ENCODE peak calls at places on chromosomes 2 and 18, in six cellular contexts. One of them, this sample, is unnamed.

GRCh38 chr2:43185146-43185545 is 41.3 kb downstream of the ZFP36L2 start:
- DNase-seq in CD8-positive, alpha-beta T cell: no peak
- DNase-seq in K562: no peak
- DNase-seq in SJSA1: no peak
- DNase-seq in left lung: no peak
- DNase-seq in CD4-positive, alpha-beta memory T cell: no peak
- DNase-seq in this sample: no peak

GRCh38 chr2:71611247-71611646 is 157.9 kb downstream of the DYSF start:
- DNase-seq in SJSA1: peak; percentile 32
- DNase-seq in CD4-positive, alpha-beta memory T cell: no peak
- DNase-seq in CD8-positive, alpha-beta T cell: peak; percentile 0
- DNase-seq in K562: no peak
- DNase-seq in left lung: peak; percentile 24
- DNase-seq in this sample: peak; percentile 53

GRCh38 chr2:180679693-180680092 is 300.7 kb upstream of the UBE2E3 start:
- DNase-seq in K562: no peak
- DNase-seq in CD8-positive, alpha-beta T cell: no peak
- DNase-seq in CD4-positive, alpha-beta memory T cell: no peak
- DNase-seq in left lung: no peak
- DNase-seq in SJSA1: no peak
- DNase-seq in this sample: no peak

GRCh38 chr2:8543065-8543411 is 138.8 kb upstream of the ID2 start:
- DNase-seq in CD4-positive, alpha-beta memory T cell: peak; percentile 17
- DNase-seq in CD8-positive, alpha-beta T cell: no peak
- DNase-seq in left lung: no peak
- DNase-seq in SJSA1: no peak
- DNase-seq in K562: no peak
- DNase-seq in this sample: no peak

GRCh38 chr18:61859118-61859517 is 33.7 kb downstream of the RNF152 start:
- DNase-seq in K562: no peak
- DNase-seq in CD4-positive, alpha-beta memory T cell: no peak
- DNase-seq in left lung: no peak
- DNase-seq in SJSA1: no peak
- DNase-seq in CD8-positive, alpha-beta T cell: no peak
- DNase-seq in this sample: no peak

GRCh38 chr2:235515364-235515742 is 21.5 kb downstream of the AGAP1 start:
- DNase-seq in left lung: peak; percentile 3
- DNase-seq in SJSA1: no peak
- DNase-seq in K562: no peak
- DNase-seq in CD8-positive, alpha-beta T cell: no peak
- DNase-seq in CD4-positive, alpha-beta memory T cell: no peak
- DNase-seq in this sample: no peak

GRCh38 chr2:55111570-55112228 is 61.4 kb upstream of the RTN4 start:
- DNase-seq in SJSA1: peak; percentile 94
- DNase-seq in K562: peak; percentile 46
- DNase-seq in CD4-positive, alpha-beta memory T cell: no peak
- DNase-seq in CD8-positive, alpha-beta T cell: no peak
- DNase-seq in left lung: peak; percentile 86
- DNase-seq in this sample: peak; percentile 94

GRCh38 chr18:51391731-51392130 is 194.2 kb upstream of the MEX3C start:
- DNase-seq in CD4-positive, alpha-beta memory T cell: no peak
- DNase-seq in left lung: no peak
- DNase-seq in K562: no peak
- DNase-seq in SJSA1: no peak
- DNase-seq in CD8-positive, alpha-beta T cell: no peak
- DNase-seq in this sample: no peak

GRCh38 chr2:101947374-101947773 is 44.4 kb upstream of the IL1R2 start:
- DNase-seq in CD4-positive, alpha-beta memory T cell: no peak
- DNase-seq in K562: no peak
- DNase-seq in left lung: no peak
- DNase-seq in CD8-positive, alpha-beta T cell: no peak
- DNase-seq in SJSA1: no peak
- DNase-seq in this sample: no peak

DNA sequence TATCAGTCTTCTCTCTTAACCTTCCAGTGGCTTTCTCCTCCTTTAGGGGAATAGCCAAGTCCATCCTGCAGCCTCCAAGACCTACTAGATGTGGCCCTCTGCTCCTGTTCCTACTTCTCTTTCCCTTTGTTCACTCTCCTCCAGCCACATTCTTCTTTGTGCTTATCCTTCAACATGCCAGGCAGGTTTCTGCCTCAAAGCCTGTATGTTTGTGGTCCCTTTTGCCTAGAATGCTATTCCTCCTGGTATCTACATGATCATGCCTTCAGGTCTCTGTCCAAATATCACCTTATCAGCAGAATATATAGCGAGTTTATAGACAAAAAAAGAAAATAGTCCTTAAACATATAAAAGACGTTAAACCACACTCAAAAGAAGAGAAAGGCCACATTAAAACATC is 5.5 kb downstream of the LYG2 start:
- DNase-seq in CD4-positive, alpha-beta memory T cell: no peak
- DNase-seq in left lung: no peak
- DNase-seq in K562: no peak
- DNase-seq in SJSA1: no peak
- DNase-seq in CD8-positive, alpha-beta T cell: no peak
- DNase-seq in this sample: no peak
- H3K27me3 ChIP-seq in CD4-positive, alpha-beta memory T cell: no peaks in the 10 kb centered on the region
- H3K27me3 ChIP-seq in left lung: no peaks in the 10 kb centered on the region
- H3K27me3 ChIP-seq in K562: no peaks in the 10 kb centered on the region
- H3K27me3 ChIP-seq in SJSA1: no peaks in the 10 kb centered on the region
- H3K27me3 ChIP-seq in CD8-positive, alpha-beta T cell: no peaks in the 10 kb centered on the region
- H3K27me3 ChIP-seq in this sample: no peaks in the 10 kb centered on the region

DNA sequence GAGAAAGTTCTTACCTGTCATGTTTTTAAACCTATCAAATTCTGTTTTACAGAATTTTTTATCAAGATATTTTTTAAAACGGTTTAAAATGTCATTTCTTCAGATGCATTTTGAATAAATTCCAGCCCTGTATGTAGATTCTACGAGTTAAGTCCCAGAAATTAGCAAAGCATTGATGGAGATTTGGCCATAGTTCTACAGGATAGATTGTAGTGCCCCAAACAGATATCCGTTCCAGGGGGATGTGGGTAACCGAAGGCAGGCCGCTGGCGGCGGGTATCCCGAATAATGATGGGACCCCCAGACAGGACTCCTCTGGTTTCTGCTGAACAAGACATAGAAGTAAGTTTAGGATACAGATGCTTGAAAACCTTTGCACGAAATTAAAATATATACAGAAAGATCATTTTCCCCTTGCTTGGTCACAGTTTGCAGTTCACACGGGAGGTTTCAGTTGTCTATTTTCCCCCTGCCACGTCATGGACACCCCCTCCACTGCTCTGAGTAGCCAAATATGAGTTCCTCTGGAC is 755 bp downstream of the NOL4 start:
- DNase-seq in CD8-positive, alpha-beta T cell: no peak
- DNase-seq in SJSA1: no peak
- DNase-seq in K562: no peak
- DNase-seq in CD4-positive, alpha-beta memory T cell: no peak
- DNase-seq in left lung: no peak
- DNase-seq in this sample: no peak
- H3K4me3 ChIP-seq in CD8-positive, alpha-beta T cell: no peak overlapping the region
- H3K4me3 ChIP-seq in SJSA1: no peak overlapping the region
- H3K4me3 ChIP-seq in K562: no peak overlapping the region
- H3K4me3 ChIP-seq in CD4-positive, alpha-beta memory T cell: no peak overlapping the region
- H3K4me3 ChIP-seq in left lung: no peak overlapping the region
- H3K4me3 ChIP-seq in this sample: peak overlapping the region; percentile 52

GRCh38 chr2:218997730-218998129 is 4.5 kb upstream of the CRYBA2 start:
- DNase-seq in K562: peak; percentile 34
- DNase-seq in CD8-positive, alpha-beta T cell: no peak
- DNase-seq in CD4-positive, alpha-beta memory T cell: no peak
- DNase-seq in SJSA1: no peak
- DNase-seq in left lung: no peak
- DNase-seq in this sample: no peak
- H3K27me3 ChIP-seq in K562: peaks cover 34% of the 10 kb centered on the region
- H3K27me3 ChIP-seq in CD8-positive, alpha-beta T cell: peaks cover 38% of the 10 kb centered on the region
- H3K27me3 ChIP-seq in CD4-positive, alpha-beta memory T cell: peaks cover 40% of the 10 kb centered on the region
- H3K27me3 ChIP-seq in SJSA1: peaks cover 79% of the 10 kb centered on the region
- H3K27me3 ChIP-seq in left lung: peaks cover 66% of the 10 kb centered on the region
- H3K27me3 ChIP-seq in this sample: peaks cover 28% of the 10 kb centered on the region

GRCh38 chr2:220743203-220743602 is 828.9 kb downstream of the EPHA4 start:
- DNase-seq in K562: no peak
- DNase-seq in SJSA1: no peak
- DNase-seq in CD8-positive, alpha-beta T cell: no peak
- DNase-seq in CD4-positive, alpha-beta memory T cell: no peak
- DNase-seq in left lung: no peak
- DNase-seq in this sample: no peak

GRCh38 chr2:220745682-220746081 is 826.4 kb downstream of the EPHA4 start:
- DNase-seq in K562: no peak
- DNase-seq in SJSA1: no peak
- DNase-seq in CD8-positive, alpha-beta T cell: no peak
- DNase-seq in left lung: no peak
- DNase-seq in CD4-positive, alpha-beta memory T cell: no peak
- DNase-seq in this sample: no peak

GRCh38 chr2:220748875-220749479 is 823.1 kb downstream of the EPHA4 start:
- DNase-seq in SJSA1: no peak
- DNase-seq in CD8-positive, alpha-beta T cell: no peak
- DNase-seq in K562: no peak
- DNase-seq in left lung: no peak
- DNase-seq in CD4-positive, alpha-beta memory T cell: no peak
- DNase-seq in this sample: no peak

GRCh38 chr2:220747736-220748135 is 824.4 kb downstream of the EPHA4 start:
- DNase-seq in CD4-positive, alpha-beta memory T cell: no peak
- DNase-seq in left lung: no peak
- DNase-seq in CD8-positive, alpha-beta T cell: no peak
- DNase-seq in K562: no peak
- DNase-seq in SJSA1: no peak
- DNase-seq in this sample: no peak

DNA sequence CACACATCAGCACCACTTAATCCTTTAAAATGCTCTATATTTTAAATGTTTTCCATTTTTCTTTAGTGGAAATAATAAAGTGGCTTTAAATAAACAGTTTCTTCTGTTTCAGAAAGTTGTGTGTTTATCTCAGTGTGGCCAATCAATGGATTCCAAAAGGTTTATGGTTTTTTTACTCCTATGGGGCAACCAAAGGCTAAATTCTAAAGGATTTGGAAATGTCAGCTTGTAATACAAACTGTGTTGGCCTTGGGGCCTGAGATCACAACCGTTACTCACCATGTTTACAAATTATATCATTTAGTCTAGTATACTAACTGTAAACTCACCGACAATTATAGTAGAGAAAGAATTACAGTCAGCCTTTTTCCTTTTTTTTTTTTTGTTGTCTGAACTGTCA is 827.2 kb downstream of the EPHA4 start:
- DNase-seq in CD8-positive, alpha-beta T cell: no peak
- DNase-seq in CD4-positive, alpha-beta memory T cell: no peak
- DNase-seq in K562: no peak
- DNase-seq in left lung: no peak
- DNase-seq in SJSA1: no peak
- DNase-seq in this sample: no peak
- H3K4me3 ChIP-seq in CD8-positive, alpha-beta T cell: no peak overlapping the region
- H3K4me3 ChIP-seq in CD4-positive, alpha-beta memory T cell: no peak overlapping the region
- H3K4me3 ChIP-seq in K562: no peak overlapping the region
- H3K4me3 ChIP-seq in left lung: no peak overlapping the region
- H3K4me3 ChIP-seq in SJSA1: no peak overlapping the region
- H3K4me3 ChIP-seq in this sample: no peak overlapping the region

GRCh38 chr2:10202136-10202535 is 79.6 kb downstream of the RRM2 start:
- DNase-seq in left lung: no peak
- DNase-seq in CD4-positive, alpha-beta memory T cell: no peak
- DNase-seq in CD8-positive, alpha-beta T cell: no peak
- DNase-seq in SJSA1: no peak
- DNase-seq in K562: no peak
- DNase-seq in this sample: no peak
- H3K27me3 ChIP-seq in left lung: no peaks in the 10 kb centered on the region
- H3K27me3 ChIP-seq in CD4-positive, alpha-beta memory T cell: no peaks in the 10 kb centered on the region
- H3K27me3 ChIP-seq in CD8-positive, alpha-beta T cell: no peaks in the 10 kb centered on the region
- H3K27me3 ChIP-seq in SJSA1: no peaks in the 10 kb centered on the region
- H3K27me3 ChIP-seq in K562: no peaks in the 10 kb centered on the region
- H3K27me3 ChIP-seq in this sample: no peaks in the 10 kb centered on the region

GRCh38 chr2:166057363-166058169 is 70.3 kb downstream of the SCN1A start:
- DNase-seq in SJSA1: no peak
- DNase-seq in left lung: no peak
- DNase-seq in CD4-positive, alpha-beta memory T cell: no peak
- DNase-seq in CD8-positive, alpha-beta T cell: no peak
- DNase-seq in K562: peak; percentile 16
- DNase-seq in this sample: no peak
- H3K4me3 ChIP-seq in SJSA1: no peak overlapping the region
- H3K4me3 ChIP-seq in left lung: no peak overlapping the region
- H3K4me3 ChIP-seq in CD4-positive, alpha-beta memory T cell: no peak overlapping the region
- H3K4me3 ChIP-seq in CD8-positive, alpha-beta T cell: no peak overlapping the region
- H3K4me3 ChIP-seq in K562: no peak overlapping the region
- H3K4me3 ChIP-seq in this sample: no peak overlapping the region

GRCh38 chr2:110708455-110708854 is 23.9 kb upstream of the ACOXL start:
- DNase-seq in CD4-positive, alpha-beta memory T cell: no peak
- DNase-seq in K562: no peak
- DNase-seq in SJSA1: no peak
- DNase-seq in CD8-positive, alpha-beta T cell: no peak
- DNase-seq in left lung: no peak
- DNase-seq in this sample: no peak
- H3K27me3 ChIP-seq in CD4-positive, alpha-beta memory T cell: no peaks in the 10 kb centered on the region
- H3K27me3 ChIP-seq in K562: peaks cover 9% of the 10 kb centered on the region
- H3K27me3 ChIP-seq in SJSA1: peaks cover 44% of the 10 kb centered on the region
- H3K27me3 ChIP-seq in CD8-positive, alpha-beta T cell: no peaks in the 10 kb centered on the region
- H3K27me3 ChIP-seq in left lung: no peaks in the 10 kb centered on the region
- H3K27me3 ChIP-seq in this sample: no peaks in the 10 kb centered on the region

GRCh38 chr2:241665731-241666440 is 20.7 kb downstream of the DTYMK start:
- DNase-seq in SJSA1: no peak
- DNase-seq in CD8-positive, alpha-beta T cell: no peak
- DNase-seq in left lung: no peak
- DNase-seq in K562: no peak
- DNase-seq in CD4-positive, alpha-beta memory T cell: no peak
- DNase-seq in this sample: no peak
- H3K4me3 ChIP-seq in SJSA1: no peak overlapping the region
- H3K4me3 ChIP-seq in CD8-positive, alpha-beta T cell: no peak overlapping the region
- H3K4me3 ChIP-seq in left lung: no peak overlapping the region
- H3K4me3 ChIP-seq in K562: no peak overlapping the region
- H3K4me3 ChIP-seq in CD4-positive, alpha-beta memory T cell: no peak overlapping the region
- H3K4me3 ChIP-seq in this sample: no peak overlapping the region

This sample was measured in tibial artery.